ENCODE peak calls at places on chromosomes 4 and X, in eight cellular contexts. One of them, this sample, is unnamed.

GRCh38 chrX:153662266-153662665 is 11.3 kb downstream of the PNCK start:
- DNase-seq in fibroblast of mammary gland: peak; percentile 22
- DNase-seq in progenitor cell of endocrine pancreas: peak; percentile 27
- DNase-seq in uterus: no peak
- DNase-seq in MM.1S: peak; percentile 15
- DNase-seq in suprapubic skin: peak; percentile 73
- DNase-seq in endothelial cell: peak; percentile 54
- DNase-seq in lower lobe of right lung: peak; percentile 65
- DNase-seq in this sample: no peak

GRCh38 chr4:39614487-39615162 is 24.0 kb downstream of the SMIM14 start:
- DNase-seq in suprapubic skin: no peak
- DNase-seq in endothelial cell: no peak
- DNase-seq in lower lobe of right lung: no peak
- DNase-seq in uterus: no peak
- DNase-seq in MM.1S: no peak
- DNase-seq in fibroblast of mammary gland: peak; percentile 85
- DNase-seq in progenitor cell of endocrine pancreas: no peak
- DNase-seq in this sample: no peak

GRCh38 chrX:108224727-108225455 is 133.3 kb downstream of the ATG4A start:
- DNase-seq in endothelial cell: peak; percentile 10
- DNase-seq in lower lobe of right lung: no peak
- DNase-seq in MM.1S: peak; percentile 24
- DNase-seq in uterus: no peak
- DNase-seq in fibroblast of mammary gland: peak; percentile 41
- DNase-seq in suprapubic skin: no peak
- DNase-seq in progenitor cell of endocrine pancreas: peak; percentile 14
- DNase-seq in this sample: peak; percentile 20

GRCh38 chr4:142567199-142567598 is 278.9 kb downstream of the INPP4B start:
- DNase-seq in uterus: no peak
- DNase-seq in fibroblast of mammary gland: no peak
- DNase-seq in MM.1S: no peak
- DNase-seq in progenitor cell of endocrine pancreas: no peak
- DNase-seq in endothelial cell: no peak
- DNase-seq in suprapubic skin: no peak
- DNase-seq in lower lobe of right lung: no peak
- DNase-seq in this sample: no peak

GRCh38 chr4:134216436-134216835 is 14.8 kb upstream of the PABPC4L start:
- DNase-seq in lower lobe of right lung: no peak
- DNase-seq in suprapubic skin: no peak
- DNase-seq in fibroblast of mammary gland: no peak
- DNase-seq in progenitor cell of endocrine pancreas: no peak
- DNase-seq in uterus: no peak
- DNase-seq in endothelial cell: no peak
- DNase-seq in MM.1S: no peak
- DNase-seq in this sample: no peak

GRCh38 chr4:67130411-67130810 is 414.9 kb downstream of the CENPC start:
- DNase-seq in suprapubic skin: no peak
- DNase-seq in uterus: no peak
- DNase-seq in MM.1S: no peak
- DNase-seq in fibroblast of mammary gland: no peak
- DNase-seq in endothelial cell: no peak
- DNase-seq in lower lobe of right lung: no peak
- DNase-seq in progenitor cell of endocrine pancreas: no peak
- DNase-seq in this sample: no peak

GRCh38 chr4:16896871-16897270 is 1.6 kb downstream of the LDB2 start:
- DNase-seq in progenitor cell of endocrine pancreas: no peak
- DNase-seq in MM.1S: no peak
- DNase-seq in suprapubic skin: no peak
- DNase-seq in fibroblast of mammary gland: peak; percentile 84
- DNase-seq in uterus: no peak
- DNase-seq in lower lobe of right lung: no peak
- DNase-seq in endothelial cell: no peak
- DNase-seq in this sample: no peak

GRCh38 chr4:83865417-83866150 is 329.7 kb downstream of the GPAT3 start:
- DNase-seq in fibroblast of mammary gland: no peak
- DNase-seq in suprapubic skin: no peak
- DNase-seq in uterus: no peak
- DNase-seq in endothelial cell: no peak
- DNase-seq in progenitor cell of endocrine pancreas: no peak
- DNase-seq in MM.1S: no peak
- DNase-seq in lower lobe of right lung: no peak
- DNase-seq in this sample: no peak

GRCh38 chr4:19300213-19300612 is 951.5 kb upstream of the SLIT2 start:
- DNase-seq in suprapubic skin: no peak
- DNase-seq in MM.1S: no peak
- DNase-seq in endothelial cell: no peak
- DNase-seq in progenitor cell of endocrine pancreas: no peak
- DNase-seq in fibroblast of mammary gland: peak; percentile 84
- DNase-seq in lower lobe of right lung: no peak
- DNase-seq in uterus: no peak
- DNase-seq in this sample: no peak

GRCh38 chrX:276588-277171 is 4.5 kb upstream of the PLCXD1 start:
- DNase-seq in lower lobe of right lung: peak; percentile 77
- DNase-seq in MM.1S: no peak
- DNase-seq in uterus: no peak
- DNase-seq in progenitor cell of endocrine pancreas: no peak
- DNase-seq in endothelial cell: peak; percentile 31
- DNase-seq in suprapubic skin: peak; percentile 84
- DNase-seq in fibroblast of mammary gland: peak; percentile 72
- DNase-seq in this sample: peak; percentile 56

GRCh38 chr4:3360741-3361140 is 67.9 kb downstream of the RGS12 start:
- DNase-seq in uterus: no peak
- DNase-seq in MM.1S: no peak
- DNase-seq in progenitor cell of endocrine pancreas: no peak
- DNase-seq in lower lobe of right lung: no peak
- DNase-seq in fibroblast of mammary gland: no peak
- DNase-seq in suprapubic skin: peak; percentile 16
- DNase-seq in endothelial cell: no peak
- DNase-seq in this sample: no peak

GRCh38 chr4:15847746-15848145 is 69.6 kb downstream of the CD38 start:
- DNase-seq in fibroblast of mammary gland: no peak
- DNase-seq in endothelial cell: no peak
- DNase-seq in suprapubic skin: no peak
- DNase-seq in lower lobe of right lung: no peak
- DNase-seq in uterus: no peak
- DNase-seq in MM.1S: no peak
- DNase-seq in progenitor cell of endocrine pancreas: no peak
- DNase-seq in this sample: no peak

GRCh38 chr4:13627185-13627605 is 330 bp downstream of the BOD1L1 start:
- DNase-seq in fibroblast of mammary gland: peak; percentile 13
- DNase-seq in lower lobe of right lung: peak; percentile 58
- DNase-seq in uterus: no peak
- DNase-seq in suprapubic skin: no peak
- DNase-seq in MM.1S: no peak
- DNase-seq in endothelial cell: no peak
- DNase-seq in progenitor cell of endocrine pancreas: no peak
- DNase-seq in this sample: no peak

GRCh38 chrX:40244980-40245379 is 147.2 kb upstream of the BCOR start:
- DNase-seq in progenitor cell of endocrine pancreas: no peak
- DNase-seq in MM.1S: no peak
- DNase-seq in fibroblast of mammary gland: no peak
- DNase-seq in suprapubic skin: no peak
- DNase-seq in endothelial cell: no peak
- DNase-seq in uterus: no peak
- DNase-seq in lower lobe of right lung: no peak
- DNase-seq in this sample: no peak

GRCh38 chr4:97150966-97151365 is 992.3 kb downstream of the STPG2 start:
- DNase-seq in fibroblast of mammary gland: no peak
- DNase-seq in lower lobe of right lung: no peak
- DNase-seq in progenitor cell of endocrine pancreas: no peak
- DNase-seq in endothelial cell: no peak
- DNase-seq in MM.1S: no peak
- DNase-seq in suprapubic skin: no peak
- DNase-seq in uterus: no peak
- DNase-seq in this sample: no peak

GRCh38 chrX:122941801-122942200 is 242.3 kb upstream of the GRIA3 start:
- DNase-seq in fibroblast of mammary gland: no peak
- DNase-seq in lower lobe of right lung: no peak
- DNase-seq in progenitor cell of endocrine pancreas: no peak
- DNase-seq in suprapubic skin: no peak
- DNase-seq in uterus: no peak
- DNase-seq in endothelial cell: no peak
- DNase-seq in MM.1S: no peak
- DNase-seq in this sample: no peak

GRCh38 chr4:152516156-152516555 is 19.7 kb downstream of the FBXW7 start:
- DNase-seq in suprapubic skin: no peak
- DNase-seq in fibroblast of mammary gland: peak; percentile 42
- DNase-seq in progenitor cell of endocrine pancreas: no peak
- DNase-seq in lower lobe of right lung: no peak
- DNase-seq in uterus: no peak
- DNase-seq in MM.1S: no peak
- DNase-seq in endothelial cell: no peak
- DNase-seq in this sample: no peak

GRCh38 chr4:183960021-183960420 is 54.9 kb downstream of the STOX2 start:
- DNase-seq in endothelial cell: peak; percentile 14
- DNase-seq in progenitor cell of endocrine pancreas: peak; percentile 14
- DNase-seq in fibroblast of mammary gland: peak; percentile 74
- DNase-seq in lower lobe of right lung: no peak
- DNase-seq in suprapubic skin: no peak
- DNase-seq in uterus: peak; percentile 48
- DNase-seq in MM.1S: no peak
- DNase-seq in this sample: no peak

GRCh38 chr4:141140271-141141205 is 7.3 kb upstream of the RNF150 start:
- DNase-seq in suprapubic skin: no peak
- DNase-seq in lower lobe of right lung: no peak
- DNase-seq in MM.1S: no peak
- DNase-seq in endothelial cell: no peak
- DNase-seq in fibroblast of mammary gland: no peak
- DNase-seq in uterus: no peak
- DNase-seq in progenitor cell of endocrine pancreas: no peak
- DNase-seq in this sample: no peak

GRCh38 chr4:125750827-125751466 is 436.2 kb downstream of the FAT4 start:
- DNase-seq in lower lobe of right lung: no peak
- DNase-seq in progenitor cell of endocrine pancreas: no peak
- DNase-seq in fibroblast of mammary gland: peak; percentile 76
- DNase-seq in endothelial cell: peak; percentile 47
- DNase-seq in uterus: peak; percentile 22
- DNase-seq in suprapubic skin: no peak
- DNase-seq in MM.1S: no peak
- DNase-seq in this sample: no peak

GRCh38 chr4:159227984-159228383 is 125.1 kb downstream of the RAPGEF2 start:
- DNase-seq in lower lobe of right lung: peak; percentile 83
- DNase-seq in endothelial cell: peak; percentile 22
- DNase-seq in fibroblast of mammary gland: peak; percentile 75
- DNase-seq in MM.1S: no peak
- DNase-seq in uterus: peak; percentile 58
- DNase-seq in suprapubic skin: peak; percentile 80
- DNase-seq in progenitor cell of endocrine pancreas: peak; percentile 14
- DNase-seq in this sample: no peak

GRCh38 chr4:26860922-26861433 is 337 bp downstream of the STIM2 start:
- DNase-seq in uterus: peak; percentile 45
- DNase-seq in fibroblast of mammary gland: peak; percentile 33
- DNase-seq in endothelial cell: peak; percentile 59
- DNase-seq in MM.1S: no peak
- DNase-seq in suprapubic skin: peak; percentile 84
- DNase-seq in progenitor cell of endocrine pancreas: peak; percentile 51
- DNase-seq in lower lobe of right lung: peak; percentile 78
- DNase-seq in this sample: peak; percentile 60

DNA sequence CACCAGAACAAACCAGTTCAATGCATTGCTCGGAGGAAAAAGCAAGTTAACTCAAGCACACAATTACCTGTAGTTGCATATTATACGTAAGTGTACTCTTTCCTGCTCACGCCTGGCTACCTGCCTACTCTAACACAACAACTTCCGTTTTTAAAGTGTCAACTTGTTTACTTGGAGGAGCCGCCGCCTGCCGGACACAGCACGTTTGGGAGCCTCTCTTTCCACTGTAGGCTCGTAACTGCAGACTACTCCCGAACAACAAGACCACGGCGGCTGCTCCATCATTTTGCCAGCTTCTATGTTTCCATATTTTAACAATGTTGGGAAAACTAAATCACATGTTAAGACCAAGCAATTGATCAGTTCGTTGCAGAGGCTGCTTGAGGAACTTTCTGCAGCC is 882 bp downstream of the MTNR1A start:
- DNase-seq in uterus: no peak
- DNase-seq in fibroblast of mammary gland: peak; percentile 17
- DNase-seq in lower lobe of right lung: no peak
- DNase-seq in progenitor cell of endocrine pancreas: no peak
- DNase-seq in endothelial cell: peak; percentile 34
- DNase-seq in MM.1S: no peak
- DNase-seq in suprapubic skin: no peak
- DNase-seq in this sample: no peak
- TF ChIP-seq CTCF in uterus: no peak
- TF ChIP-seq CTCF in fibroblast of mammary gland: no peak
- TF ChIP-seq CTCF in lower lobe of right lung: no peak
- TF ChIP-seq CTCF in progenitor cell of endocrine pancreas: peak; percentile 41
- TF ChIP-seq CTCF in endothelial cell: no peak
- TF ChIP-seq CTCF in MM.1S: no peak
- TF ChIP-seq CTCF in suprapubic skin: no peak
- TF ChIP-seq CTCF in this sample: no peak

DNA sequence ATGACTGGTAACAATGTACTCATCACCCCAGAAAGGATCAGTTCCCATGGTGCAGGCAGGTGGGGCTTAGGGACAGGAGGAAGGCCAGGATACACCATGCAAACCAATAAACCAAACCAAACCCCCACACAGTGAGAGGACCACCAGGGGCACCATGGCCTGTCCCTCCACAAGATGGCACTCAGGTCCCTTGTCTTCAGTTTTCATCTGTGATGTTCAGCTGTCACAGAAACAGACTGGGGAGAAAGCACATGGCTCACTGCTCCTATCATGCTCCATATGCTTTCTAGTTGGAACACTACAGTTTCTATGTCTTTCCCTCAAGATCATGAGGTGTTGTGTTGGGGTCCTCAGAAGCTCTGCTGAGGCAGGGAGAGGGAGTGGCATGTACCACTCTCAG is 10.1 kb downstream of the HS3ST1 start:
- DNase-seq in suprapubic skin: no peak
- DNase-seq in uterus: no peak
- DNase-seq in progenitor cell of endocrine pancreas: no peak
- DNase-seq in endothelial cell: peak; percentile 26
- DNase-seq in MM.1S: no peak
- DNase-seq in lower lobe of right lung: no peak
- DNase-seq in fibroblast of mammary gland: no peak
- DNase-seq in this sample: no peak
- TF ChIP-seq CTCF in suprapubic skin: no peak
- TF ChIP-seq CTCF in uterus: no peak
- TF ChIP-seq CTCF in progenitor cell of endocrine pancreas: no peak
- TF ChIP-seq CTCF in endothelial cell: no peak
- TF ChIP-seq CTCF in MM.1S: no peak
- TF ChIP-seq CTCF in lower lobe of right lung: peak; percentile 16
- TF ChIP-seq CTCF in fibroblast of mammary gland: no peak
- TF ChIP-seq CTCF in this sample: no peak

GRCh38 chr4:103786014-103786413 is 66.2 kb upstream of the TACR3 start:
- DNase-seq in lower lobe of right lung: no peak
- DNase-seq in progenitor cell of endocrine pancreas: no peak
- DNase-seq in fibroblast of mammary gland: peak; percentile 57
- DNase-seq in suprapubic skin: no peak
- DNase-seq in endothelial cell: peak; percentile 23
- DNase-seq in MM.1S: peak; percentile 81
- DNase-seq in uterus: no peak
- DNase-seq in this sample: peak; percentile 26
- TF ChIP-seq CTCF in lower lobe of right lung: peak; percentile 23
- TF ChIP-seq CTCF in progenitor cell of endocrine pancreas: peak; percentile 60
- TF ChIP-seq CTCF in fibroblast of mammary gland: peak; percentile 53
- TF ChIP-seq CTCF in suprapubic skin: no peak
- TF ChIP-seq CTCF in endothelial cell: peak; percentile 63
- TF ChIP-seq CTCF in MM.1S: peak; percentile 66
- TF ChIP-seq CTCF in uterus: no peak
- TF ChIP-seq CTCF in this sample: peak; percentile 50

GRCh38 chr4:56200275-56200674 is 187.0 kb downstream of the AASDH start:
- DNase-seq in lower lobe of right lung: no peak
- DNase-seq in fibroblast of mammary gland: no peak
- DNase-seq in endothelial cell: no peak
- DNase-seq in progenitor cell of endocrine pancreas: no peak
- DNase-seq in MM.1S: no peak
- DNase-seq in suprapubic skin: no peak
- DNase-seq in uterus: no peak
- DNase-seq in this sample: no peak

GRCh38 chr4:56197387-56197786 is 189.9 kb downstream of the AASDH start:
- DNase-seq in suprapubic skin: no peak
- DNase-seq in MM.1S: no peak
- DNase-seq in fibroblast of mammary gland: peak; percentile 12
- DNase-seq in lower lobe of right lung: no peak
- DNase-seq in uterus: no peak
- DNase-seq in progenitor cell of endocrine pancreas: no peak
- DNase-seq in endothelial cell: no peak
- DNase-seq in this sample: no peak
- TF ChIP-seq CTCF in suprapubic skin: no peak
- TF ChIP-seq CTCF in MM.1S: no peak
- TF ChIP-seq CTCF in fibroblast of mammary gland: no peak
- TF ChIP-seq CTCF in lower lobe of right lung: no peak
- TF ChIP-seq CTCF in uterus: no peak
- TF ChIP-seq CTCF in progenitor cell of endocrine pancreas: no peak
- TF ChIP-seq CTCF in endothelial cell: no peak
- TF ChIP-seq CTCF in this sample: no peak

This sample was measured in GM20000.